ENCODE peak calls at places on chromosomes 5 and 9, in four cellular contexts. J is GM13977, Y is heart left ventricle, P is breast epithelium. Q is an unnamed sample.

GRCh38 chr9:127763918-127764384 is 14.5 kb downstream of the SH2D3C start:
- DNase-seq in P (no peak), J (no peak), Y (peak; percentile 81), Q (no peak)

GRCh38 chr9:1960696-1961095 is 54.5 kb upstream of the SMARCA2 start:
- DNase-seq in Y (no peak), J (no peak), P (no peak), Q (no peak)

GRCh38 chr5:6705959-6706358 is 7.3 kb upstream of the TENT4A start:
- DNase-seq in Y (no peak), J (no peak), P (no peak), Q (no peak)

GRCh38 chr5:1777281-1778137 is 22.1 kb downstream of the MRPL36 start:
- DNase-seq in Y (no peak), P (peak; percentile 38), J (no peak), Q (no peak)

GRCh38 chr5:1881273-1881586 is 1.5 kb downstream of the IRX4 start:
- DNase-seq in Y (no peak), J (no peak), P (no peak), Q (no peak)

GRCh38 chr9:35914307-35914807 is 5.1 kb downstream of the SPAAR start:
- DNase-seq in P (no peak), Y (peak; percentile 84), J (no peak), Q (no peak)

GRCh38 chr9:18739127-18739526 is 265.2 kb downstream of the ADAMTSL1 start:
- DNase-seq in P (no peak), J (no peak), Y (no peak), Q (no peak)

GRCh38 chr5:137575847-137576246 is 76.7 kb upstream of the SPOCK1 start:
- DNase-seq in J (no peak), P (no peak), Y (no peak), Q (no peak)

GRCh38 chr5:124652514-124652819 is 94.0 kb downstream of the ZNF608 start:
- DNase-seq in P (no peak), Y (no peak), J (no peak), Q (no peak)

GRCh38 chr9:123742009-123742767 is 187.7 kb downstream of the DENND1A start:
- DNase-seq in P (no peak), J (no peak), Y (peak; percentile 31), Q (no peak)

GRCh38 chr5:115532517-115532916 is 12.1 kb downstream of the FEM1C start:
- DNase-seq in J (no peak), P (no peak), Y (no peak), Q (no peak)

GRCh38 chr9:27505744-27506161 is 18.3 kb upstream of the IFNK start:
- DNase-seq in P (no peak), J (no peak), Y (no peak), Q (no peak)

DNA sequence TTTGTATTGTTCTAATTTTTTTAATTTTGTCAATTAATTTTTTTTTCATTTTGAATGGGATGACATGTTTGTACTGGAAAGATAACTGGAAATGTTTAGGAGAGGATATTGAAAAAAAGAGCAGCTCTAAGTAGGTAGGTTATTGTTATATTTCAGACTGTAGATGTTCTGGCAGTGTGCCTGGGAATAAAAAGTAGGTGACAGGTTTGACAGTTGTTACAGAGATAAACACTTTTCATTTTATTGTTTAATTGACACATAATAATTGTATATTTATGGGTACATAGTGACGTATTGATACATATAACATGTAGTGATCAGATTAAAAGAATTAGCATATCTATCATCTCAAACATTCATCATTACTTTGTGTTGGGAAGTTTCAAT is 279.1 kb downstream of the ARRDC3 start:
- DNase-seq in J (no peak), Y (no peak), P (no peak), Q (no peak)
- TF ChIP-seq CTCF in J (no peak), Y (no peak), P (no peak), Q (no peak)

GRCh38 chr9:89923174-89923573 is 318.4 kb downstream of the GADD45G start:
- DNase-seq in P (no peak), Y (no peak), J (no peak), Q (no peak)

GRCh38 chr9:89926167-89926566 is 321.4 kb downstream of the GADD45G start:
- DNase-seq in P (no peak), Y (no peak), J (no peak), Q (no peak)

GRCh38 chr9:89924611-89925010 is 319.8 kb downstream of the GADD45G start:
- DNase-seq in J (no peak), P (no peak), Y (no peak), Q (no peak)

GRCh38 chr9:89922099-89922498 is 317.3 kb downstream of the GADD45G start:
- DNase-seq in J (no peak), P (no peak), Y (no peak), Q (no peak)

DNA sequence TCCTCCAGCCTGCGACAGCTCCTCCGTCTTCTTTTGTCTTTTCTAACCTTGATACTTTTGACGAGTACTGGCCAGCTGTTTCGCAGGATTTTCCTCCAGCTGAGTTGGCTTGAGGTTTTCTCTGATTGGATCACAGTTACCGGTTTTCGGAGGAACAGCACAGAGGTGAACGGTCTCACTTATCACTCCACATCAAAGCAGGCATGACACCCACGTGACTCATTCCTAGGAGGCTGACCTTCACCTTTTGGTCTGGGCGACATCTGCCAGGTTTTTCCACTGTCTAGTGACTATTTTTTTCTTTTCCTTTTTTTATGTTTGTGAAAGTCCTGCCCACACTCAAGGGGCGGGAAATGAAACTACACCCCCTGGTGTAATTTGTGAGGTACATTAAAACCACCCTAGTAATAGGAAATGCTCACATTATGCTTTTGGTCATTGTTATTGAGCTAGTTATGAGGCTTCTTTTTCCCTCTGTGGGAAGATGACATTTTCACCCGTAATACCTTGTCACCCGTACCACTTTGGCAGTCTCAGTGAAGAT is 319.2 kb downstream of the GADD45G start:
- DNase-seq in Y (no peak), P (no peak), J (peak; percentile 23), Q (no peak)
- TF ChIP-seq CTCF in Y (peak; percentile 10), P (no peak), J (no peak), Q (no peak)

DNA sequence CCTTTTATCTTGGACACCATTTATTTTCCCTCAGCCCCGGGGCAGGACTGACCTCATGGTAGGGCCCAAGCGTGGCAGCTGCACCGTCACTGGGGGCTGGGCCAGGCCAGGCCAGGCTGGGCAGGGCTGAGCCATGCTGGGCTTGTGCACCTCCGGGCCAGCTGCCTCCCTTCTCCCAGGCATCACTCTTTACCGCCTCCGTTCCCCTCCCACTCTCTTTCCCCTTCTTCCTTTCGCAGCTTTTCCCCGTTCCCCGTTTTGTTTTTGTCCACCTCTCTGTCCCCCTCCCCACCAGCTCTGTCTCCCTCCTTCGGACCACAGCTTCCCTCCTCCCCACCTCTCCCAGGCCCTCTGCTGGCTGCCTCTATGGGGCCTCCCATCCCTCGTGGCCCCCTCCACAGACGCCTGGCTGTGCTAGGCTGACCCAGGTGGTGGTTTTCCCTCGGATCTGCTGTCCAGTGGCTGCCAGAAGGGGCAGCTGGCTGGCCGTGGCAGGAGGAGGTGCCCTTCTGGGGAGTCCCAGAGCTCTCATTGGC is 17.9 kb downstream of the FGF18 start:
- DNase-seq in P (peak; percentile 68), J (no peak), Y (no peak), Q (no peak)
- TF ChIP-seq CTCF in P (no peak), J (no peak), Y (no peak), Q (no peak)

GRCh38 chr5:167528651-167529050 is 762.8 kb upstream of the WWC1 start:
- DNase-seq in J (no peak), Y (no peak), P (no peak), Q (no peak)
- TF ChIP-seq CTCF in J (no peak), Y (no peak), P (no peak), Q (no peak)

DNA sequence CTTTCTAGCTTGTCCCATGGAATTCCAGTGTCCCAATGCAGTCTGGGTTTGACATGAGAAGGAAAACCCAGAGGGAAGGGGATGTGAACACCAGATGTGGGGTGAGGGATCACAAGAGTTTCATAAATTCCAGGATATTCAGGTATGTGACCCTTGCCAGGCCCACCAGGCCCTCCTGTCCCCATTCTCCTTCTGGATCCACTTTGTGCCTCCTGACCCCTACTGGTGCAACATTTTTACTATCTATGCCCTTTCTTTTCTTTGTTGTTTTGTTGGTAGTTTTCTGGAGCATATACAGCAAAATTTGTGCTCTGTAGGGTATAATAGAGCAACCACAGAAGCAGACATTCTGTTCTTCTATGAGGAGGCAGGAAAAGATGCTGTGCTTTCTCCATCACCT is 597.0 kb upstream of the GRAMD2B start:
- DNase-seq in J (no peak), P (no peak), Y (no peak), Q (no peak)
- TF ChIP-seq CTCF in J (peak; percentile 6), P (no peak), Y (no peak), Q (no peak)

GRCh38 chr5:78367318-78367991 is 7.0 kb downstream of the SCAMP1 start:
- DNase-seq in J (no peak), P (no peak), Y (no peak), Q (no peak)
- TF ChIP-seq CTCF in J (peak; percentile 6), P (no peak), Y (peak; percentile 10), Q (no peak)

DNA sequence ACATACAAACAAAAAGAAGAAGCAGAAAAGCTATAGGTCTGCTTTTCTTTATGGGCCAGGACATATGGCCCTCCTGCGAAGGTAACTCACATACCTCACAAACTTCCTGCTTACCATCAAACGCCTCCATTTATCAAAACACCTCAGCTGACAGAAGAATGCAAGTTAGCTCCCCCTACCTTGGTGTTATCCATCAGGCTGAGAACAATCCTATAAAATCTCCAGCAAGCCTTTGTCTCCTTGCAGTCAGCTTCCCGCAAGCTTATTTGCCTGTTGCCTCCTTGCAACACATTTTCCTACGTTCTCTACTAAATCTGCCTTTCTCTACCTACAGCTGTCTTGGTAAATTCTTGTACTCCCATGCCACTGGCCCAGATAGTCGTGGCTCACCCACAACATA is 22.7 kb upstream of the PCA3 start:
- DNase-seq in Y (no peak), P (no peak), J (no peak), Q (no peak)
- TF ChIP-seq CTCF in Y (no peak), P (no peak), J (no peak), Q (no peak)